ENCODE peak calls at places on chromosomes 12 and 14, in five cellular contexts. T is endodermal cell, E is A549, G is esophagus squamous epithelium, B is fibroblast of lung. J is an unnamed sample.

GRCh38 chr12:65889144-65889880 is 65.0 kb downstream of the HMGA2 start:
- DNase-seq in T (no peak), G (no peak), B (no peak), E (no peak), J (no peak)

GRCh38 chr12:120902846-120903381 is 1.2 kb downstream of the SPPL3 start:
- DNase-seq in T (no peak), G (no peak), B (no peak), E (no peak), J (no peak)

GRCh38 chr12:43776498-43776897 is 17.7 kb downstream of the IRAK4 start:
- DNase-seq in B (peak), E (peak), T (no peak), G (no peak), J (no peak)

GRCh38 chr12:48296586-48297396 is 53.9 kb downstream of the ZNF641 start:
- DNase-seq in B (peak), E (peak), G (no peak), T (peak), J (peak)

GRCh38 chr14:24481622-24482324 is 26.3 kb downstream of the CMA1 start:
- DNase-seq in T (peak), E (peak), G (no peak), B (no peak), J (no peak)

GRCh38 chr14:56216631-56217379 is 98.6 kb downstream of the PELI2 start:
- DNase-seq in E (no peak), B (peak), T (no peak), G (no peak), J (no peak)

GRCh38 chr12:9635014-9635413 is 27.3 kb upstream of the KLRB1 start:
- DNase-seq in B (no peak), E (no peak), T (no peak), G (no peak), J (no peak)

GRCh38 chr12:30257614-30258013 is 438.1 kb downstream of the IPO8 start:
- DNase-seq in E (no peak), T (no peak), G (no peak), B (peak), J (no peak)

GRCh38 chr12:99752740-99753139 is 105.2 kb downstream of the GARIN6 start:
- DNase-seq in B (no peak), T (no peak), E (no peak), G (no peak), J (no peak)

GRCh38 chr14:77498120-77498979 is at the start of gene ISM2:
- DNase-seq in E (peak), T (peak), G (no peak), B (peak), J (no peak)

GRCh38 chr12:47184813-47185212 is 105.1 kb upstream of the AMIGO2 start:
- DNase-seq in B (no peak), G (no peak), E (no peak), T (no peak), J (no peak)

GRCh38 chr12:18580286-18580685 is 157.5 kb downstream of the PLCZ1 start:
- DNase-seq in E (no peak), T (no peak), G (no peak), B (no peak), J (no peak)

GRCh38 chr14:93548102-93548843 is 117.5 kb downstream of the UNC79 start:
- DNase-seq in E (no peak), G (no peak), T (no peak), B (no peak), J (no peak)

GRCh38 chr12:46110220-46110700 is 119.9 kb upstream of the SCAF11 start:
- DNase-seq in T (no peak), B (no peak), G (no peak), E (no peak), J (no peak)

GRCh38 chr12:14357496-14357895 is 8.0 kb upstream of the ATF7IP start:
- DNase-seq in T (no peak), B (no peak), G (no peak), E (no peak), J (no peak)

GRCh38 chr12:128570191-128571065 is 253.3 kb downstream of the SLC15A4 start:
- DNase-seq in G (no peak), B (no peak), E (no peak), T (no peak), J (no peak)

GRCh38 chr14:51653096-51653814 is 1.5 kb downstream of the FRMD6 start:
- DNase-seq in G (no peak), B (peak), T (peak), E (peak), J (no peak)

GRCh38 chr12:72330291-72330690 is 58.1 kb downstream of the TRHDE start:
- DNase-seq in E (no peak), T (peak), G (no peak), B (peak), J (no peak)

GRCh38 chr12:121190523-121191031 is 19.4 kb upstream of the P2RX4 start:
- DNase-seq in E (no peak), B (peak), G (no peak), T (peak), J (no peak)

DNA sequence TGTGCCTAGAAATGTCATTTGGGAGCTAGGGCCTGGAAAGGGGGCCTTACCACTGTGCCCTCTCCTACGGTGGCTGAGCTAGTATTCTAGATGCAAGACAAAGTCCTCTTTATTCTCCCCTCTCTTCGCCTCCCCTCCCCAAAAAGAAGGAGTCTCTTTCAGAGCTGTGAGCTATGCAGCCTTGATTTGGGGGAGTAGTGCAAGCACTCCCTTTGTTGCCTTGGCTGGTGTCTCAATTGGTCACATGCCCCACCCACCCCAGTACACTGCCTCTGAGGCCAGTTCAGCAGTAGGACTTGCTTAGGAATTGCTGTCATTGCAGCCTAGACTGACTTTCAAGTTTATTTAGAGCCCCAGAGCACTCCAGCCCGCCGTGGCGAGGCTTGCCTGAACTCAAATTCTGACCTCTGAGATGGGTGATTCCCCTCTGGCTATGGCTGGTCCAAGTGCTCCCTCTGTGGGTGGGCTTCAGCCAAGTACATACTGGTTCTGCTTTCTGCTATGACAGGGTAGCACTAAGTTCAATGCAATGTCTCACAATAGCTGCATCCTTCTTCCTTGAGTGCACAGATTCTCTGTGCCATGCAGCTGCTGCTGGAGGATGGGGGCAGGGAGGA is 37.0 kb upstream of the FBXO33 start:
- DNase-seq in E (peak), T (peak), G (no peak), B (no peak), J (no peak)
- TF ChIP-seq CTCF in E (no peak), T (peak), G (no peak), B (no peak), J (no peak)

GRCh38 chr14:74476607-74477006 is 16.5 kb downstream of the NPC2 start:
- DNase-seq in E (no peak), B (no peak), G (no peak), T (no peak), J (no peak)

GRCh38 chr14:74478996-74479635 is 14.0 kb downstream of the NPC2 start:
- DNase-seq in T (peak), B (no peak), E (peak), G (no peak), J (no peak)

GRCh38 chr14:74475678-74476077 is 17.4 kb downstream of the NPC2 start:
- DNase-seq in G (no peak), T (no peak), E (no peak), B (peak), J (no peak)

GRCh38 chr14:74474376-74474775 is 18.7 kb downstream of the NPC2 start:
- DNase-seq in E (no peak), G (no peak), B (no peak), T (no peak), J (no peak)

DNA sequence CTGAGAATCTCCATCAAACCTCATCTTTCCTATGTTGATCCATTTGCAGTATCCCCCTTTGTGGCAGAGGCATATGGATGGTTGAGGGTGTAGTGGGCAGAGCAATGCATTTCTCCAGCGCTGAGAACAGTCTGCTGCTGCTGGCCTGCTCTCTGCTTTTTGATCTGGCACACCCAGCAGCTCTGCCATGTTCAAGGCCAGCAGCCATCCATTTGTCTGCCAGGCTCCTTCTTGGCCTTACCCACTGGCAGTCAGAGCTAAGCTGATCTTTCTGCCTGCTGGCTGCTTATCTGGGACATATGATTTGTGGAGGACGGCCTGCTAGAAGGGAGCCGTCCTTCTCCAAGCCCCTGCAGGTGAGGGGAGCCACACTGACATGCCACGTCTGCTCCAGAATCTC is 17.0 kb downstream of the NPC2 start:
- DNase-seq in G (no peak), T (no peak), E (no peak), B (no peak), J (no peak)
- H3K4me3 ChIP-seq in G (no peak), T (no peak), E (no peak), B (no peak), J (no peak)

GRCh38 chr12:57224278-57224972 is 5.1 kb upstream of the SHMT2 start:
- DNase-seq in T (no peak), E (no peak), G (no peak), B (no peak), J (no peak)

GRCh38 chr12:57227315-57228115 is 2.0 kb upstream of the SHMT2 start:
- DNase-seq in T (no peak), E (no peak), G (no peak), B (no peak), J (no peak)

GRCh38 chr12:57225680-57226190 is 3.8 kb upstream of the SHMT2 start:
- DNase-seq in G (no peak), B (no peak), T (no peak), E (no peak), J (no peak)

GRCh38 chr12:57224973-57225679 is 4.4 kb upstream of the SHMT2 start:
- DNase-seq in T (peak), B (no peak), G (no peak), E (no peak), J (no peak)

GRCh38 chr12:57226588-57227314 is 2.8 kb upstream of the SHMT2 start:
- DNase-seq in B (no peak), T (peak), E (no peak), G (no peak), J (no peak)
- H3K27ac ChIP-seq in B (no peak), T (no peak), E (no peak), G (no peak), J (no peak)

GRCh38 chr14:59190372-59190771 is 1.9 kb downstream of the DAAM1 start:
- DNase-seq in T (peak), E (peak), G (no peak), B (no peak), J (no peak)
- TF ChIP-seq CTCF in T (peak), E (no peak), G (no peak), B (peak), J (no peak)

GRCh38 chr14:64294672-64295413 is 672 bp upstream of the ESR2 start:
- DNase-seq in B (peak), T (peak), G (peak), E (peak), J (no peak)
- H3K4me3 ChIP-seq in B (peak), T (peak), G (peak), E (peak), J (peak)